ENCODE peak calls at places on chromosomes 13 and 19, in eight cellular contexts. E, Z, O, D, H, Q, L and V are unnamed samples.

GRCh38 chr13:30806784-30807183 is 71.4 kb downstream of the ALOX5AP start:
- DNase-seq in E (peak; percentile 47), Z (no peak), O (no peak), D (no peak), H (no peak), Q (no peak), L (no peak), V (no peak)

GRCh38 chr19:45331411-45331810 is 8.7 kb upstream of the CKM start:
- DNase-seq in E (no peak), Z (no peak), O (no peak), D (no peak), H (no peak), Q (no peak), L (no peak), V (no peak)

GRCh38 chr19:15432629-15433518 is 14.1 kb upstream of the AKAP8L start:
- DNase-seq in E (peak; percentile 52), Z (peak; percentile 94), O (peak; percentile 76), D (peak; percentile 100), H (peak; percentile 83), Q (peak; percentile 98), L (peak; percentile 91), V (peak; percentile 100)

GRCh38 chr13:106566682-106567420 is 1.1 kb downstream of the ARGLU1 start:
- DNase-seq in E (no peak), Z (peak; percentile 69), O (peak; percentile 64), D (peak; percentile 74), H (peak; percentile 23), Q (peak; percentile 54), L (peak; percentile 84), V (peak; percentile 71)

GRCh38 chr13:83298636-83299035 is 583.6 kb downstream of the SLITRK1 start:
- DNase-seq in E (no peak), Z (no peak), O (no peak), D (no peak), H (no peak), Q (no peak), L (no peak), V (no peak)

GRCh38 chr13:26721251-26721939 is 39.2 kb downstream of the GPR12 start:
- DNase-seq in E (no peak), Z (peak; percentile 28), O (no peak), D (no peak), H (no peak), Q (peak; percentile 68), L (peak; percentile 85), V (peak; percentile 19)

GRCh38 chr19:29724102-29724641 is 9.1 kb upstream of the C19orf12 start:
- DNase-seq in E (no peak), Z (no peak), O (no peak), D (no peak), H (no peak), Q (peak; percentile 56), L (peak; percentile 79), V (no peak)

GRCh38 chr13:112700291-112701060 is 10.6 kb downstream of the ATP11A start:
- DNase-seq in E (no peak), Z (no peak), O (no peak), D (no peak), H (no peak), Q (no peak), L (no peak), V (no peak)

GRCh38 chr19:49689133-49690072 is at the start of gene ADM5:
- DNase-seq in E (no peak), Z (peak; percentile 70), O (no peak), D (peak; percentile 75), H (no peak), Q (peak; percentile 78), L (peak; percentile 86), V (no peak)

GRCh38 chr19:17560205-17560595 is 4.8 kb downstream of the COLGALT1 start:
- DNase-seq in E (peak; percentile 87), Z (no peak), O (no peak), D (no peak), H (no peak), Q (no peak), L (no peak), V (no peak)

GRCh38 chr13:84654654-84655244 is 772.5 kb upstream of the SLITRK1 start:
- DNase-seq in E (no peak), Z (no peak), O (no peak), D (no peak), H (no peak), Q (no peak), L (no peak), V (no peak)

GRCh38 chr13:62482351-62482750 is 1066.7 kb upstream of the PCDH20 start:
- DNase-seq in E (no peak), Z (no peak), O (no peak), D (no peak), H (no peak), Q (no peak), L (no peak), V (no peak)

GRCh38 chr13:53782400-53783030 is 753.9 kb downstream of the OLFM4 start:
- DNase-seq in E (peak; percentile 5), Z (no peak), O (peak; percentile 21), D (peak; percentile 32), H (no peak), Q (no peak), L (peak; percentile 30), V (peak; percentile 25)

GRCh38 chr19:35740423-35741215 is 1.6 kb downstream of the IGFLR1 start:
- DNase-seq in E (peak; percentile 77), Z (peak; percentile 98), O (peak; percentile 98), D (peak; percentile 99), H (peak; percentile 96), Q (peak; percentile 99), L (peak; percentile 99), V (peak; percentile 98)
- TF ChIP-seq CTCF in E (peak; percentile 16), Z (peak; percentile 33), O (peak; percentile 18), D (peak; percentile 35), H (peak; percentile 24), Q (peak; percentile 11), L (no peak), V (peak; percentile 3)

DNA sequence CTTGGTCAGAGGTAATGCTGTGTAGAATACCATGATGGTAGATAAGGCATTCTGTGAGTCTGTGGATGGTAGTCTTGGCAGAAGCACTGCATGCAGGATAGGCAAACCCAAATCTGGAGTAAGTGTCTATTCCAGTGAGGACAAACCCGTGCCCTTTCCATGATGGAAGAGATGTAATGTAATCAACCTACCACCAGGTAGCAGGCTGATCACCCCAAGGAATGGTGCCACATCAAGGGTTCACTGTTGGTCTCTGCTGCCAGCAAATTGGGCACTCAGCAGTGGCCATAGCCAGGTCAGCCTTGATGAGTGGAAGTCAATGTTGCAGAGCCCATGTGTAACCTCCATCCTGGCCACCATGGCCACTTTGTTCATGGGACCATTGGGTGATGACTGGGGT is 155.0 kb downstream of the RAP2A start:
- DNase-seq in E (no peak), Z (no peak), O (no peak), D (no peak), H (no peak), Q (no peak), L (no peak), V (no peak)
- TF ChIP-seq CTCF in E (no peak), Z (no peak), O (no peak), D (no peak), H (no peak), Q (no peak), L (peak; percentile 46), V (no peak)

DNA sequence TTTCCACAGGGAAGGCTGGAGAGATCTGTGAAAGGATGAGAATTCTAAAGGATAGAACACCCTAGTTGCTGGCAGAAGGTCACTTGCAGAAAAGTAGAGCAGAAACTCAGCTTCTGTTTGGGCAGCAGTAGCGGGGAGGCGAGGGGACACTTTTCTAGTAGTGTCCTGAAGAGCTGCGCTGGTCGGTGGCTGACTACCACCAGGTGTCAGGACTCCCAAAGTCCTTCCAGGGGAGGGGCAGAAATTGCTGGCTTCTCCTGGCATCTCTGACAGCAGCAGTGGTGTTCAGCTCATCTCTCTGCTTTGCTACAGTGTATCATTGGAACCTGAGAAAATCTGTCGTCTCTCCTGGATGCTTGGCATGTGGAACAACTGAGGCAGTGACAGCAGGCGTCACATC is 120.9 kb downstream of the ZDHHC20 start:
- DNase-seq in E (no peak), Z (no peak), O (no peak), D (no peak), H (no peak), Q (no peak), L (peak; percentile 29), V (no peak)
- TF ChIP-seq CTCF in E (no peak), Z (no peak), O (no peak), D (no peak), H (no peak), Q (no peak), L (peak; percentile 38), V (no peak)

GRCh38 chr13:39879286-39880035 is 224.0 kb downstream of the COG6 start:
- DNase-seq in E (no peak), Z (no peak), O (no peak), D (no peak), H (no peak), Q (no peak), L (no peak), V (no peak)
- TF ChIP-seq CTCF in E (no peak), Z (no peak), O (no peak), D (no peak), H (no peak), Q (no peak), L (no peak), V (no peak)